ENCODE peak calls at places on chromosome 19, in six cellular contexts. H, L, G, I, K and J are unnamed samples.

GRCh38 chr19:45215391-45216191 is 29.6 kb downstream of the EXOC3L2 start:
- DNase-seq in H (no peak), L (no peak), K (no peak), I (peak; percentile 38), G (peak; percentile 56), J (peak; percentile 60)

GRCh38 chr19:44749318-44749717 is 810 bp downstream of the BCL3 start:
- DNase-seq in K (no peak), H (no peak), L (no peak), I (no peak), G (no peak), J (no peak)

GRCh38 chr19:10870955-10871603 is at the start of gene CARM1:
- DNase-seq in I (peak; percentile 100), L (peak; percentile 99), K (peak; percentile 100), G (peak; percentile 99), H (peak; percentile 99), J (peak; percentile 100)

GRCh38 chr19:18408053-18408476 is 10.6 kb upstream of the LRRC25 start:
- DNase-seq in G (peak; percentile 39), H (no peak), L (no peak), I (no peak), K (no peak), J (peak; percentile 62)

GRCh38 chr19:35715981-35716734 is 1.6 kb upstream of the KMT2B start:
- DNase-seq in L (peak; percentile 49), G (peak; percentile 73), I (no peak), H (no peak), K (no peak), J (peak; percentile 60)

GRCh38 chr19:23098286-23098685 is 18.5 kb upstream of the ZNF730 start:
- DNase-seq in I (no peak), K (no peak), H (no peak), L (no peak), G (no peak), J (no peak)

GRCh38 chr19:49216076-49216475 is 58.5 kb downstream of the TRPM4 start:
- DNase-seq in H (no peak), K (no peak), L (no peak), G (no peak), I (no peak), J (no peak)

GRCh38 chr19:11887247-11887617 is 350 bp upstream of the ZNF69 start:
- DNase-seq in H (no peak), I (no peak), L (no peak), K (no peak), G (no peak), J (no peak)

GRCh38 chr19:40519352-40520322 is 52.8 kb downstream of the SPTBN4 start:
- DNase-seq in K (no peak), G (peak; percentile 46), I (no peak), H (no peak), L (no peak), J (peak; percentile 23)

GRCh38 chr19:36420961-36421748 is 2.7 kb upstream of the ZFP82 start:
- DNase-seq in H (no peak), K (no peak), I (peak; percentile 31), G (no peak), L (no peak), J (peak; percentile 41)

GRCh38 chr19:28737021-28737525 is 475.9 kb downstream of the UQCRFS1 start:
- DNase-seq in I (no peak), G (no peak), K (no peak), L (no peak), H (no peak), J (no peak)

GRCh38 chr19:14494910-14495677 is 833 bp downstream of the GIPC1 start:
- DNase-seq in I (no peak), L (no peak), H (no peak), G (no peak), K (no peak), J (no peak)

GRCh38 chr19:10288662-10289166 is 1.0 kb upstream of the ICAM5 start:
- DNase-seq in L (no peak), K (no peak), H (no peak), I (no peak), G (peak; percentile 75), J (no peak)

DNA sequence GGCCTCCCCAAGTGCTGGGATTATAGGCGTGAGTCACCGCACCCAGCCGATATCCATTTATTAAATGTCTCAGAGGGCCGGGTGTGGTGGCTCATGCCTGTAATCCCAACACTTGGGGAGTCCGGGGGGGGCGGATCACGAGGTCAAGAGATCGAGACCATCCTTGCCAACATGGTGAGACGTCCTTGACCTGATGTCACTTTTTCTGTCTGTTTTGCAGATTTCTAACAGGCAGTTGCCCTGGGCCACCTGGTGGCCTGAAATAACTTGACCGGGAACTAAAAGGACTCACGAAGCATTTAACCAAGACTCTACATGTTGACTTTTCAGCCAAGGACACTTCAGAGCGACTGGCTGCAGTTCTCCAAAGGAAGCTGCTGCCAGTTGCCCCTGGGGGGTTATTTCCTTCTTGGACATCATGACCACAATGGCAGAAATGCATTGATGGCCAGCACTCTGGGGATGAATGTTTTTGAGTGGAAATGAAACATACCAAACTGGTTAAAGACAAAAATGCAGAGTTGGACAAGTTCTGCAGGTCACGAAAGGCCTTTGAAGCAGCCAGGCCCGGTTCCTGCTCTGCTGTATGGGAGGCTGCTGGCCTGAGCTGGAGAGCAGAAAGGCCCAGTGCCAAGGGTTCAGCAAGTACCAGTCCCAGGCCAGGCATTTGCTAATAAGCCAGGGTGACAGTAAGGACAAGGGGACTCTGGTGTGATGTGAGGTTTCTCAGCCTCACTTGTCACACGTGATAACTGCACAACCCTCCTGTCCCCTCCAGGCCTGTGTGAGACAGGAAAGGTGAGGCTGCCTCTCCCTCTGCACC is 8.3 kb downstream of the ZNF837 start:
- DNase-seq in I (no peak), L (no peak), G (no peak), H (no peak), K (no peak), J (no peak)
- TF ChIP-seq CTCF in I (no peak), L (peak; percentile 30), G (peak; percentile 16), H (no peak), K (no peak), J (peak; percentile 50)

GRCh38 chr19:1843116-1843515 is 5.2 kb downstream of the REXO1 start:
- DNase-seq in G (no peak), K (no peak), H (no peak), L (no peak), I (no peak), J (no peak)
- TF ChIP-seq CTCF in G (no peak), K (no peak), H (no peak), L (no peak), I (no peak), J (no peak)

DNA sequence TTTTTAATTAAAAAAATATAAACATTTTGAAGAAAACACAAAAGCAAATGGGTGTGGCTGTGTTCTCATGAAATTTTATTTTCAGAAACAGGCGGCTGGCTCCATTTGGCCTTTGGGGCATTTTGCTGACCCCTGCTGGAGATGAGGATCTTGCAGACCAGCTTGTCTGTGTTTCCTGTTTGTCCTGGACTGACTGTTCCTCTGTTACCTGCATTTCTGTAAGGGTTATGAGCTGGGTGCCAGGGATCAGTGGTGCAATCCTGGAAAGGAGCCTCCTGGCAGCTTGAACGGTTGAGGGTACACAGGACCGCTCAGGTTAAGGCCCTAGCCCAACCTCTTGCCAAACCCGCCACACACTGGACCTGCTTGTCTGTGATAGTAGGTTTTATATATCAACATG is 49.9 kb downstream of the ZNF787 start:
- DNase-seq in K (no peak), I (no peak), G (no peak), H (no peak), L (no peak), J (peak; percentile 31)
- TF ChIP-seq CTCF in K (no peak), I (peak; percentile 12), G (no peak), H (no peak), L (no peak), J (peak; percentile 50)

DNA sequence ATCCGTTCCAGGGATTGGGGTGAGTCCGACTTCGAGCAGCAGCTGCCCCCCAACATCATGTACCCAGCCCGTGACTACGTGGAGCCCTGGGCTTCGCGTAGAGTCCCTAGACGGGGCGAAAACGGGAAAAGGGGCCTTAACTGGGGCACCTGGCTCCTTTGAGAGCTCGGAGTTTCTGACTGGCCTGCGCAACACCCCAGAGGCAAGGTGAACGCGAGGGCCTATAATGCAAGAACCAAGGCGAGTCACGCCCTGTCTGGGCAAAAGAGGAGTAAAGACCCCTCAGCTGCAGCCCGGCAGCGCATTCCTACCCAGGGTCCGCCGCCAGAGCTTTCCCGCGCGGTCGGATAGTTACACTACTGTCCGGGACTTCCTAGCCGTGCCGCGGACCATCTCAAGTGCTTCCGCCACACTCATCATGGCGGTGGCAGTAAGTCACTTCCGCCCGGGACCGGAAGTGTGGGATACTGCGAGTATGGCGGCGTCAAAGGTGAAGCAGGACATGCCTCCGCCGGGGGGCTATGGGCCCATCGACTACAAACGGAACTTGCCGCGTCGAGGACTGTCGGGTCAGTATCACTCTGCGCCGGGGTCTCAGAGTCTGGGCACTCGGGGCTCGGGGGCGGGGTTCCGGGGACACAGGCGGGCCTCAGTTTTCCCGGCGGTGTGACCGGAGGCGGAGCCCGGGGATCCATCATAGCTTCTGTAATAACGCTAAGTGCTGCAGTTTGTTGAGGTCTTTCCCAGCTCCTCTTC is at the start of gene NDUFA13:
- DNase-seq in G (peak; percentile 96), L (peak; percentile 95), K (peak; percentile 96), I (peak; percentile 93), H (peak; percentile 97), J (peak; percentile 92)
- TF ChIP-seq CTCF in G (no peak), L (no peak), K (no peak), I (no peak), H (no peak), J (no peak)